ENCODE peak calls at places on chromosomes 12 and 14, in eight cellular contexts. One of them, this sample, is unnamed.

GRCh38 chr12:54360717-54361456 is 3.4 kb downstream of the GPR84 start:
- DNase-seq in lower lobe of right lung: peak; percentile 85
- DNase-seq in iPS-NIHi11: peak; percentile 65
- DNase-seq in naive thymus-derived CD8-positive, alpha-beta T cell: peak; percentile 42
- DNase-seq in endothelial cell: peak; percentile 83
- DNase-seq in NCI-H1105: peak; percentile 46
- DNase-seq in natural killer cell: no peak
- DNase-seq in pancreas: peak; percentile 85
- DNase-seq in this sample: no peak

GRCh38 chr14:23147676-23148075 is 28.6 kb upstream of the CEBPE start:
- DNase-seq in lower lobe of right lung: no peak
- DNase-seq in iPS-NIHi11: no peak
- DNase-seq in naive thymus-derived CD8-positive, alpha-beta T cell: no peak
- DNase-seq in endothelial cell: no peak
- DNase-seq in NCI-H1105: no peak
- DNase-seq in natural killer cell: no peak
- DNase-seq in pancreas: no peak
- DNase-seq in this sample: no peak

GRCh38 chr12:117579939-117580717 is 218.7 kb upstream of the NOS1 start:
- DNase-seq in lower lobe of right lung: no peak
- DNase-seq in iPS-NIHi11: no peak
- DNase-seq in naive thymus-derived CD8-positive, alpha-beta T cell: no peak
- DNase-seq in endothelial cell: no peak
- DNase-seq in NCI-H1105: no peak
- DNase-seq in natural killer cell: no peak
- DNase-seq in pancreas: no peak
- DNase-seq in this sample: no peak

GRCh38 chr12:86600664-86601231 is 344.6 kb upstream of the MGAT4C start:
- DNase-seq in lower lobe of right lung: peak; percentile 39
- DNase-seq in iPS-NIHi11: no peak
- DNase-seq in naive thymus-derived CD8-positive, alpha-beta T cell: no peak
- DNase-seq in endothelial cell: no peak
- DNase-seq in NCI-H1105: no peak
- DNase-seq in natural killer cell: no peak
- DNase-seq in pancreas: peak; percentile 64
- DNase-seq in this sample: no peak

GRCh38 chr12:14952295-14952995 is 9.0 kb downstream of the ARHGDIB start:
- DNase-seq in lower lobe of right lung: no peak
- DNase-seq in iPS-NIHi11: no peak
- DNase-seq in naive thymus-derived CD8-positive, alpha-beta T cell: peak; percentile 82
- DNase-seq in endothelial cell: no peak
- DNase-seq in NCI-H1105: no peak
- DNase-seq in natural killer cell: no peak
- DNase-seq in pancreas: no peak
- DNase-seq in this sample: no peak

GRCh38 chr12:121989266-121989950 is 32.3 kb upstream of the BCL7A start:
- DNase-seq in lower lobe of right lung: no peak
- DNase-seq in iPS-NIHi11: no peak
- DNase-seq in naive thymus-derived CD8-positive, alpha-beta T cell: no peak
- DNase-seq in endothelial cell: no peak
- DNase-seq in NCI-H1105: no peak
- DNase-seq in natural killer cell: no peak
- DNase-seq in pancreas: no peak
- DNase-seq in this sample: no peak

GRCh38 chr12:119014368-119014767 is 33.0 kb downstream of the SRRM4 start:
- DNase-seq in lower lobe of right lung: no peak
- DNase-seq in iPS-NIHi11: no peak
- DNase-seq in naive thymus-derived CD8-positive, alpha-beta T cell: no peak
- DNase-seq in endothelial cell: no peak
- DNase-seq in NCI-H1105: no peak
- DNase-seq in natural killer cell: no peak
- DNase-seq in pancreas: no peak
- DNase-seq in this sample: no peak

GRCh38 chr12:94560416-94561221 is 89.7 kb downstream of the TMCC3 start:
- DNase-seq in lower lobe of right lung: no peak
- DNase-seq in iPS-NIHi11: peak; percentile 75
- DNase-seq in naive thymus-derived CD8-positive, alpha-beta T cell: no peak
- DNase-seq in endothelial cell: no peak
- DNase-seq in NCI-H1105: no peak
- DNase-seq in natural killer cell: no peak
- DNase-seq in pancreas: peak; percentile 60
- DNase-seq in this sample: peak; percentile 30

GRCh38 chr14:52609445-52610044 is 56.9 kb downstream of the GPR137C start:
- DNase-seq in lower lobe of right lung: no peak
- DNase-seq in iPS-NIHi11: peak; percentile 15
- DNase-seq in naive thymus-derived CD8-positive, alpha-beta T cell: no peak
- DNase-seq in endothelial cell: no peak
- DNase-seq in NCI-H1105: no peak
- DNase-seq in natural killer cell: no peak
- DNase-seq in pancreas: no peak
- DNase-seq in this sample: no peak

GRCh38 chr12:57620245-57620935 is 9.2 kb downstream of the ARHGEF25 start:
- DNase-seq in lower lobe of right lung: no peak
- DNase-seq in iPS-NIHi11: no peak
- DNase-seq in naive thymus-derived CD8-positive, alpha-beta T cell: no peak
- DNase-seq in endothelial cell: no peak
- DNase-seq in NCI-H1105: no peak
- DNase-seq in natural killer cell: no peak
- DNase-seq in pancreas: no peak
- DNase-seq in this sample: no peak

GRCh38 chr12:117738233-117738632 is 230.6 kb downstream of the KSR2 start:
- DNase-seq in lower lobe of right lung: no peak
- DNase-seq in iPS-NIHi11: no peak
- DNase-seq in naive thymus-derived CD8-positive, alpha-beta T cell: no peak
- DNase-seq in endothelial cell: no peak
- DNase-seq in NCI-H1105: no peak
- DNase-seq in natural killer cell: no peak
- DNase-seq in pancreas: no peak
- DNase-seq in this sample: no peak

GRCh38 chr12:121942145-121942718 is 23.8 kb downstream of the CFAP251 start:
- DNase-seq in lower lobe of right lung: no peak
- DNase-seq in iPS-NIHi11: no peak
- DNase-seq in naive thymus-derived CD8-positive, alpha-beta T cell: no peak
- DNase-seq in endothelial cell: no peak
- DNase-seq in NCI-H1105: no peak
- DNase-seq in natural killer cell: no peak
- DNase-seq in pancreas: no peak
- DNase-seq in this sample: no peak

GRCh38 chr14:74255281-74255680 is 16.0 kb downstream of the VSX2 start:
- DNase-seq in lower lobe of right lung: no peak
- DNase-seq in iPS-NIHi11: no peak
- DNase-seq in naive thymus-derived CD8-positive, alpha-beta T cell: no peak
- DNase-seq in endothelial cell: no peak
- DNase-seq in NCI-H1105: no peak
- DNase-seq in natural killer cell: no peak
- DNase-seq in pancreas: no peak
- DNase-seq in this sample: no peak

GRCh38 chr12:111699-112591 is 45.4 kb downstream of the IQSEC3 start:
- DNase-seq in lower lobe of right lung: no peak
- DNase-seq in iPS-NIHi11: no peak
- DNase-seq in naive thymus-derived CD8-positive, alpha-beta T cell: no peak
- DNase-seq in endothelial cell: no peak
- DNase-seq in NCI-H1105: no peak
- DNase-seq in natural killer cell: no peak
- DNase-seq in pancreas: no peak
- DNase-seq in this sample: no peak

GRCh38 chr12:121388421-121388981 is 11.4 kb upstream of the RNF34 start:
- DNase-seq in lower lobe of right lung: no peak
- DNase-seq in iPS-NIHi11: no peak
- DNase-seq in naive thymus-derived CD8-positive, alpha-beta T cell: no peak
- DNase-seq in endothelial cell: no peak
- DNase-seq in NCI-H1105: no peak
- DNase-seq in natural killer cell: no peak
- DNase-seq in pancreas: no peak
- DNase-seq in this sample: no peak

GRCh38 chr12:104952816-104953215 is 5.3 kb downstream of the SLC41A2 start:
- DNase-seq in lower lobe of right lung: no peak
- DNase-seq in iPS-NIHi11: no peak
- DNase-seq in naive thymus-derived CD8-positive, alpha-beta T cell: no peak
- DNase-seq in endothelial cell: no peak
- DNase-seq in NCI-H1105: no peak
- DNase-seq in natural killer cell: no peak
- DNase-seq in pancreas: no peak
- DNase-seq in this sample: no peak

GRCh38 chr14:99270491-99271287 is 1.3 kb downstream of the BCL11B start:
- DNase-seq in lower lobe of right lung: no peak
- DNase-seq in iPS-NIHi11: peak; percentile 36
- DNase-seq in naive thymus-derived CD8-positive, alpha-beta T cell: peak; percentile 44
- DNase-seq in endothelial cell: peak; percentile 37
- DNase-seq in NCI-H1105: peak; percentile 52
- DNase-seq in natural killer cell: peak; percentile 44
- DNase-seq in pancreas: no peak
- DNase-seq in this sample: no peak

GRCh38 chr12:3200779-3201738 is 123.9 kb downstream of the TSPAN9 start:
- DNase-seq in lower lobe of right lung: no peak
- DNase-seq in iPS-NIHi11: no peak
- DNase-seq in naive thymus-derived CD8-positive, alpha-beta T cell: no peak
- DNase-seq in endothelial cell: no peak
- DNase-seq in NCI-H1105: no peak
- DNase-seq in natural killer cell: no peak
- DNase-seq in pancreas: peak; percentile 49
- DNase-seq in this sample: peak; percentile 46

GRCh38 chr12:45973526-45973925 is 16.8 kb downstream of the SCAF11 start:
- DNase-seq in lower lobe of right lung: no peak
- DNase-seq in iPS-NIHi11: no peak
- DNase-seq in naive thymus-derived CD8-positive, alpha-beta T cell: no peak
- DNase-seq in endothelial cell: no peak
- DNase-seq in NCI-H1105: no peak
- DNase-seq in natural killer cell: no peak
- DNase-seq in pancreas: no peak
- DNase-seq in this sample: no peak

GRCh38 chr14:28770061-28770460 is 3.5 kb downstream of the FOXG1 start:
- DNase-seq in lower lobe of right lung: no peak
- DNase-seq in iPS-NIHi11: no peak
- DNase-seq in naive thymus-derived CD8-positive, alpha-beta T cell: no peak
- DNase-seq in endothelial cell: no peak
- DNase-seq in NCI-H1105: no peak
- DNase-seq in natural killer cell: no peak
- DNase-seq in pancreas: no peak
- DNase-seq in this sample: no peak

GRCh38 chr14:40796168-40796567 is 810.5 kb upstream of the LRFN5 start:
- DNase-seq in lower lobe of right lung: no peak
- DNase-seq in iPS-NIHi11: no peak
- DNase-seq in naive thymus-derived CD8-positive, alpha-beta T cell: no peak
- DNase-seq in endothelial cell: no peak
- DNase-seq in NCI-H1105: no peak
- DNase-seq in natural killer cell: no peak
- DNase-seq in pancreas: no peak
- DNase-seq in this sample: no peak

GRCh38 chr14:89337912-89338311 is 79.1 kb downstream of the FOXN3 start:
- DNase-seq in lower lobe of right lung: no peak
- DNase-seq in iPS-NIHi11: no peak
- DNase-seq in naive thymus-derived CD8-positive, alpha-beta T cell: no peak
- DNase-seq in endothelial cell: no peak
- DNase-seq in NCI-H1105: no peak
- DNase-seq in natural killer cell: no peak
- DNase-seq in pancreas: no peak
- DNase-seq in this sample: no peak

GRCh38 chr12:94070520-94070919 is 77.9 kb upstream of the PLXNC1 start:
- DNase-seq in lower lobe of right lung: no peak
- DNase-seq in iPS-NIHi11: no peak
- DNase-seq in naive thymus-derived CD8-positive, alpha-beta T cell: no peak
- DNase-seq in endothelial cell: no peak
- DNase-seq in NCI-H1105: no peak
- DNase-seq in natural killer cell: no peak
- DNase-seq in pancreas: no peak
- DNase-seq in this sample: no peak

GRCh38 chr12:60689137-60689536 is 1093.3 kb downstream of the SLC16A7 start:
- DNase-seq in lower lobe of right lung: no peak
- DNase-seq in iPS-NIHi11: no peak
- DNase-seq in naive thymus-derived CD8-positive, alpha-beta T cell: no peak
- DNase-seq in endothelial cell: no peak
- DNase-seq in NCI-H1105: no peak
- DNase-seq in natural killer cell: no peak
- DNase-seq in pancreas: no peak
- DNase-seq in this sample: no peak

GRCh38 chr12:47778842-47779241 is 5.8 kb downstream of the SLC48A1 start:
- DNase-seq in lower lobe of right lung: peak; percentile 46
- DNase-seq in iPS-NIHi11: no peak
- DNase-seq in naive thymus-derived CD8-positive, alpha-beta T cell: no peak
- DNase-seq in endothelial cell: no peak
- DNase-seq in NCI-H1105: no peak
- DNase-seq in natural killer cell: no peak
- DNase-seq in pancreas: no peak
- DNase-seq in this sample: no peak

This sample was measured in B cell.